ENCODE peak calls at places on chromosomes 5 and 9, in four cellular contexts. One of them, this sample, is unnamed.

GRCh38 chr5:87541033-87541432 is 128.3 kb upstream of the CCNH start:
- DNase-seq in ovary: peak
- DNase-seq in testis: peak
- DNase-seq in H54: no peak
- DNase-seq in this sample: peak

GRCh38 chr5:95375591-95375990 is 15.6 kb upstream of the FAM81B start:
- DNase-seq in ovary: no peak
- DNase-seq in testis: no peak
- DNase-seq in H54: no peak
- DNase-seq in this sample: no peak

GRCh38 chr5:172958268-172959046 is 767 bp upstream of the RPL26L1 start:
- DNase-seq in ovary: peak
- DNase-seq in testis: peak
- DNase-seq in H54: peak
- DNase-seq in this sample: peak

GRCh38 chr5:127550652-127551409 is 33.4 kb downstream of the PRRC1 start:
- DNase-seq in ovary: no peak
- DNase-seq in testis: no peak
- DNase-seq in H54: no peak
- DNase-seq in this sample: no peak

GRCh38 chr9:133880136-133880535 is 112.0 kb downstream of the VAV2 start:
- DNase-seq in ovary: no peak
- DNase-seq in testis: no peak
- DNase-seq in H54: no peak
- DNase-seq in this sample: no peak

GRCh38 chr5:110916373-110917049 is 155.0 kb upstream of the TSLP start:
- DNase-seq in ovary: no peak
- DNase-seq in testis: no peak
- DNase-seq in H54: peak
- DNase-seq in this sample: no peak

GRCh38 chr5:124436294-124436693 is 310.1 kb downstream of the ZNF608 start:
- DNase-seq in ovary: no peak
- DNase-seq in testis: no peak
- DNase-seq in H54: no peak
- DNase-seq in this sample: no peak

GRCh38 chr9:34430843-34431437 is 27.4 kb downstream of the FAM219A start:
- DNase-seq in ovary: peak
- DNase-seq in testis: peak
- DNase-seq in H54: peak
- DNase-seq in this sample: peak

GRCh38 chr5:109152565-109152964 is 257.2 kb downstream of the PJA2 start:
- DNase-seq in ovary: no peak
- DNase-seq in testis: no peak
- DNase-seq in H54: no peak
- DNase-seq in this sample: no peak

GRCh38 chr5:96601811-96602244 is 60.3 kb upstream of the CAST start:
- DNase-seq in ovary: no peak
- DNase-seq in testis: peak
- DNase-seq in H54: peak
- DNase-seq in this sample: peak

GRCh38 chr9:93083592-93084470 is 12.2 kb upstream of the CARD19 start:
- DNase-seq in ovary: peak
- DNase-seq in testis: peak
- DNase-seq in H54: no peak
- DNase-seq in this sample: peak

GRCh38 chr5:38765461-38765861 is 80.4 kb upstream of the OSMR start:
- DNase-seq in ovary: no peak
- DNase-seq in testis: no peak
- DNase-seq in H54: no peak
- DNase-seq in this sample: no peak

GRCh38 chr5:137199966-137200365 is 299.2 kb downstream of the SPOCK1 start:
- DNase-seq in ovary: no peak
- DNase-seq in testis: no peak
- DNase-seq in H54: no peak
- DNase-seq in this sample: no peak

GRCh38 chr5:158390556-158390955 is 531.6 kb upstream of the CLINT1 start:
- DNase-seq in ovary: no peak
- DNase-seq in testis: no peak
- DNase-seq in H54: no peak
- DNase-seq in this sample: no peak

GRCh38 chr5:161546463-161547301 is at the start of gene GABRB2:
- DNase-seq in ovary: no peak
- DNase-seq in testis: peak
- DNase-seq in H54: no peak
- DNase-seq in this sample: peak

GRCh38 chr9:97803167-97804058 is 49.6 kb upstream of the FOXE1 start:
- DNase-seq in ovary: peak
- DNase-seq in testis: peak
- DNase-seq in H54: peak
- DNase-seq in this sample: peak

GRCh38 chr9:115543511-115543910 is 425.6 kb upstream of the TNC start:
- DNase-seq in ovary: no peak
- DNase-seq in testis: no peak
- DNase-seq in H54: no peak
- DNase-seq in this sample: no peak

GRCh38 chr5:150780816-150781221 is 2.3 kb downstream of the SMIM3 start:
- DNase-seq in ovary: no peak
- DNase-seq in testis: no peak
- DNase-seq in H54: no peak
- DNase-seq in this sample: no peak

GRCh38 chr5:60792438-60792837 is 51.6 kb downstream of the ELOVL7 start:
- DNase-seq in ovary: no peak
- DNase-seq in testis: no peak
- DNase-seq in H54: no peak
- DNase-seq in this sample: no peak

GRCh38 chr9:99823392-99824377 is 2.0 kb downstream of the NR4A3 start:
- DNase-seq in ovary: peak
- DNase-seq in testis: peak
- DNase-seq in H54: peak
- DNase-seq in this sample: peak

DNA sequence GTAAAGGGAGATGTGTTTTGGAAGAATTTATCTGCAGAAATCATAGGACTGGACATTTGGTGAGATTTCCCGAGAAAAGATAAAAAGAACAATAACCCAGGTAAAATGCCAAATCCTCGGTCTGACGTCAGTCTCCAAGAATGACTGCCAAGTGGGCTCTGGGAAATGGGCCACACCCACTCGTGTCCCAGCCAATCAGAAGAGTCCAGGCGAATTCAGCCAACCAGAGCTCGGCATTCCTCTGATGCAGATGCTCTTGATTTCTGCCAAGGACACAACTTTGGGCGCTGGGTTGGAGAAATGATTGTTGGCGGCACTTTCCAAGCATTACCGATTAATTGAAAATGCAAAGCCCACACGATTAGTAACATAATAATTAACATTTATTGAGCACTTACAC is 73.3 kb downstream of the FGF18 start:
- DNase-seq in ovary: no peak
- DNase-seq in testis: peak
- DNase-seq in H54: no peak
- DNase-seq in this sample: no peak
- TF ChIP-seq POLR2A in ovary: no peak
- TF ChIP-seq POLR2A in testis: no peak
- TF ChIP-seq POLR2A in H54: no peak
- TF ChIP-seq POLR2A in this sample: no peak

GRCh38 chr9:120920495-120921178 is 6.0 kb downstream of the TRAF1 start:
- DNase-seq in ovary: no peak
- DNase-seq in testis: no peak
- DNase-seq in H54: no peak
- DNase-seq in this sample: no peak

GRCh38 chr9:120923620-120924328 is 2.8 kb downstream of the TRAF1 start:
- DNase-seq in ovary: no peak
- DNase-seq in testis: no peak
- DNase-seq in H54: no peak
- DNase-seq in this sample: no peak

GRCh38 chr9:120924698-120925534 is 1.7 kb downstream of the TRAF1 start:
- DNase-seq in ovary: no peak
- DNase-seq in testis: no peak
- DNase-seq in H54: no peak
- DNase-seq in this sample: no peak

GRCh38 chr9:120921751-120922181 is 4.8 kb downstream of the TRAF1 start:
- DNase-seq in ovary: no peak
- DNase-seq in testis: no peak
- DNase-seq in H54: no peak
- DNase-seq in this sample: no peak

GRCh38 chr9:120922404-120923173 is 4.0 kb downstream of the TRAF1 start:
- DNase-seq in ovary: no peak
- DNase-seq in testis: no peak
- DNase-seq in H54: no peak
- DNase-seq in this sample: no peak
- TF ChIP-seq POLR2A in ovary: no peak
- TF ChIP-seq POLR2A in testis: no peak
- TF ChIP-seq POLR2A in H54: no peak
- TF ChIP-seq POLR2A in this sample: no peak

GRCh38 chr9:36866840-36867239 is 167.2 kb downstream of the PAX5 start:
- DNase-seq in ovary: no peak
- DNase-seq in testis: no peak
- DNase-seq in H54: no peak
- DNase-seq in this sample: no peak

GRCh38 chr9:36865731-36866635 is 168.1 kb downstream of the PAX5 start:
- DNase-seq in ovary: no peak
- DNase-seq in testis: no peak
- DNase-seq in H54: no peak
- DNase-seq in this sample: no peak

GRCh38 chr9:36862206-36863145 is 171.6 kb downstream of the PAX5 start:
- DNase-seq in ovary: no peak
- DNase-seq in testis: peak
- DNase-seq in H54: peak
- DNase-seq in this sample: peak

GRCh38 chr9:36867241-36867640 is 166.8 kb downstream of the PAX5 start:
- DNase-seq in ovary: no peak
- DNase-seq in testis: no peak
- DNase-seq in H54: no peak
- DNase-seq in this sample: no peak

DNA sequence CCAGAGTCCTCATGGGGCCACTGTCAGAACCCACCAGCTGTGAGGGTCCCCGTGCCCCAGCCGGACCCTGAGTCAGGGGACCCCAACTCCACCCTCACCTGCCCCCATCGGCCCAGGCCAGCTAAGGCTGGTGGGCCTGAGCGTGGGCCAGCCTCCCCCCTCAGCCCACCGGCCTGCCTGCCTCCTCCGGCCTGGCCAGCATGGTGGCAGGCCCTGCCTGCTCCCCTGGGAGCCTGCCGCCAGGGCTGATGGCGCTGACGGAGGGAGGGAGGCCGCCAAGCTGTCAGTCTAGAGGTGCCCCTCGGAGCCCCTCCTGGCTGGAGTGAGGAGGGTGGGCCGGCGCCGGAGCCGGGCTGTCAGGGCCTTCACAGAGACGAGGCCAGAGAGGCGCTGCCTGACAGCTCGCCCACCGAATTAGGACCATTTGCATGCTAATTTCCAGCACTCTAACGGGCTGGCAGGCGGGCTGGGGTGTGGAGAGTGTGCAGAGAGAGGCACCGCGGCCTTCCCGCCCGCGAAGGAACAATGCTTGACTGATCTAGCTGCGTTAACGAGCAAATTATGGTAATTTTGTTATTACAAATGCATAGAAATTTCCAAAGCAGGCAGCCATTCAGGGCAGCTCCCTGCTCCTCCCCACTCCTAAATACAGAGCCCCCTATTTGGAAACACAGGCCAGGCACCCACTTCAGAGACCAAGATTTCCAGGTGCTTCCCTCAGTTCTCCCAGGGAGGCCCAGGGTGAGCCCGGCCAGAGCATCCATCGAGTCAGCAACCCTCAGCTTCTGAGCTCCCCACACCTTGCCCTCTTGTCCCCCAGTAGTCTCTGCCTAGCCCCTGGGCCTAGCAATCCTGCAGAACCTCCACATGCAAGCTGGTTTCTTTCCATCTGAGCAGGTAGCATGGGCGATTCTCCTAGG is 169.3 kb downstream of the PAX5 start:
- DNase-seq in ovary: no peak
- DNase-seq in testis: no peak
- DNase-seq in H54: no peak
- DNase-seq in this sample: no peak
- TF ChIP-seq POLR2A in ovary: no peak
- TF ChIP-seq POLR2A in testis: no peak
- TF ChIP-seq POLR2A in H54: no peak
- TF ChIP-seq POLR2A in this sample: no peak

DNA sequence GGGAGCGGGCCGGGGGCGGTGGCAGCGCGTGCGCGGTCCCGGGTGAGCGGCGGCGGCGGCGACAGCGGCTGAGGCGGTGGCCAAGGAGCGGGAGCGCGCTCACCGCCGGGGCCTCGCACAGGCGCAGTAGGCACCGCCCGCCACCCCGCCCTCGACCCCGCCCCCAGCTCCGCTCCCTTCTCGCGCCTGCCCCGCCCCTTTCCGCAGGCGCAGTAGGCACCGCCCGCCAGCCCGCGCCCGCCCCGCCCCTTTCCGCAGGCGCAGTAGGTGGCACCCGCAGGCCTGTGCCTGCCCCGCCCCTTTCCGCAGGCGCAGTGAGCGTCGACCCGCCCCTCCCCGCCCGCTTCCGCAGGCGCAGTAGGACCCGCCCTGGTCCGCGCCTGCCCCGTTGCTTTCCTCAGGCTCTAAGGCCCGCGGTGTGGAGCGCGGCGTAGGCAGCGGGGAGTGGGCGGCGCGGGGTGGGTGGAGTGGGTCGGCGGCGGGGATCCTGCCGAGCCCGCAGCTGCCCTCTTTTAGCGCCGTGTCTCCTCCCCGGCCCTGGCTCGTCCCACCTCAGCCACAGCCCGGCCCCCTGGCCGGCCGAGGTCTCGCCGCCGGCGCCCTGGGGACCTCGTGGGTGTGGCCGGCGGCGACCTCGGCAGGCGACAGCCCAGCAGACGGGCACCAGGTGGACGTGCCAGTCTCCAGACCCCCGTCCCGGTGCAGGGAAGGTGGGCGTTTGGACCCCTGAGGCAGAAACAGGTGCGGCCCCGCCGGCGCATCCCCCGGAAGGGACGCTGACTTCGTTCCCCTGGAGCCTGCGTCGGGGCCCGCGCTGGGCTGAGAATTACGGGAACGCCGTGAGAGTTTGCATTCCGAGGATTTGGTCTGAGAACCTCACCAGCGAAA is at the start of gene CAMSAP1:
- DNase-seq in ovary: peak
- DNase-seq in testis: peak
- DNase-seq in H54: peak
- DNase-seq in this sample: peak
- TF ChIP-seq POLR2A in ovary: peak
- TF ChIP-seq POLR2A in testis: no peak
- TF ChIP-seq POLR2A in H54: peak
- TF ChIP-seq POLR2A in this sample: no peak

DNA sequence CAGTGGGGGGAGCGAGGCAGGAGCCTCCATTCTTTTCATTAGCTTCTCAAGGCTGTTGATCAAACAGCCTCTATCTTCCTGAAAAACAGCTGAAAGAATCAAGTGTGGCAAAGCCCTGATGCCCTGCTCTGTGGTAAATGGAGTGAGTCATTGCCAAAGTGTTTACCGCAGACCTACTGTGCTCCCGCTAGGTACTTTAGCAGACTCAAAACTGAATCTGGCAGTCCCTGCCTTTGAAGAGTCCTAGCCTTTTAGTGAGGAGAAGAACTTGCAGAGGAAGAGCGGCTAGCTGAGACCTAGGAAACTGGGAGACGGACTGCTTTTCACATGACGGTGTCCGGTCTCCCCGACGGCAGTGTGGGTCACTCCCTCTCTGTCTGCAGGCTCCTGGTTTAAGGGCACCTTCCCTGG is 3.3 kb downstream of the ANKRD33B start:
- DNase-seq in ovary: no peak
- DNase-seq in testis: no peak
- DNase-seq in H54: no peak
- DNase-seq in this sample: no peak
- TF ChIP-seq POLR2A in ovary: no peak
- TF ChIP-seq POLR2A in testis: no peak
- TF ChIP-seq POLR2A in H54: no peak
- TF ChIP-seq POLR2A in this sample: no peak

GRCh38 chr5:83471405-83472212 is at the start of gene VCAN:
- DNase-seq in ovary: no peak
- DNase-seq in testis: peak
- DNase-seq in H54: no peak
- DNase-seq in this sample: peak
- TF ChIP-seq POLR2A in ovary: no peak
- TF ChIP-seq POLR2A in testis: no peak
- TF ChIP-seq POLR2A in H54: no peak
- TF ChIP-seq POLR2A in this sample: peak

This sample was measured in adrenal gland.